ENCODE peak calls at places on chromosomes 13 and 19, in ten cellular contexts. I is PC-3, V is transverse colon, K is dorsolateral prefrontal cortex, B is AG04450, R is mammary epithelial cell, H is heart right ventricle, L is pancreas, Z is adrenal gland, E is breast epithelium. Q is an unnamed sample. For H3K27me3, the result is how much of the 10 kb centered on the place peaks cover.

GRCh38 chr13:50537029-50537428 is 306.5 kb downstream of the DLEU7 start:
- DNase-seq in I (no peak), V (no peak), K (no peak), B (no peak), R (peak), H (no peak), L (no peak), Z (no peak), E (no peak), Q (no peak)

GRCh38 chr13:98622926-98623325 is 46.0 kb upstream of the STK24 start:
- DNase-seq in I (no peak), V (no peak), K (no peak), B (no peak), R (no peak), H (no peak), L (no peak), Z (no peak), E (no peak), Q (peak)

GRCh38 chr13:34300559-34300958 is 482.6 kb downstream of the RFC3 start:
- DNase-seq in I (no peak), V (no peak), K (no peak), B (no peak), R (peak), H (no peak), L (no peak), Z (no peak), E (no peak), Q (no peak)

GRCh38 chr19:18412610-18413239 is 6.5 kb upstream of the SSBP4 start:
- DNase-seq in I (no peak), V (no peak), K (no peak), B (no peak), R (no peak), H (no peak), L (no peak), Z (no peak), E (no peak), Q (no peak)

GRCh38 chr19:7069904-7070226 is 362 bp downstream of the ZNF557 start:
- DNase-seq in I (no peak), V (no peak), K (no peak), B (no peak), R (no peak), H (no peak), L (no peak), Z (no peak), E (no peak), Q (no peak)

GRCh38 chr19:56133858-56134654 is 7.0 kb upstream of the ZNF444 start:
- DNase-seq in I (peak), V (no peak), K (no peak), B (no peak), R (peak), H (no peak), L (no peak), Z (no peak), E (no peak), Q (no peak)

GRCh38 chr13:42894765-42895181 is 97.3 kb downstream of the EPSTI1 start:
- DNase-seq in I (peak), V (no peak), K (no peak), B (no peak), R (peak), H (no peak), L (peak), Z (peak), E (no peak), Q (peak)

GRCh38 chr13:80214521-80214941 is 126.4 kb downstream of the SPRY2 start:
- DNase-seq in I (no peak), V (no peak), K (no peak), B (peak), R (no peak), H (no peak), L (no peak), Z (no peak), E (no peak), Q (no peak)

GRCh38 chr13:52455677-52456041 is 381 bp downstream of the CKAP2 start:
- DNase-seq in I (peak), V (peak), K (peak), B (peak), R (peak), H (peak), L (peak), Z (peak), E (peak), Q (peak)

GRCh38 chr19:10505583-10506229 is 2.5 kb upstream of the KEAP1 start:
- DNase-seq in I (peak), V (peak), K (peak), B (no peak), R (peak), H (peak), L (peak), Z (peak), E (peak), Q (peak)

GRCh38 chr13:40503966-40504591 is 162.4 kb downstream of the FOXO1 start:
- DNase-seq in I (peak), V (no peak), K (no peak), B (no peak), R (peak), H (no peak), L (no peak), Z (no peak), E (no peak), Q (peak)

GRCh38 chr19:13350761-13351160 is 155.5 kb downstream of the CACNA1A start:
- DNase-seq in I (no peak), V (no peak), K (no peak), B (no peak), R (no peak), H (no peak), L (no peak), Z (no peak), E (no peak), Q (no peak)

GRCh38 chr19:53980553-53981407 is 10.7 kb upstream of the CACNG6 start:
- DNase-seq in I (peak), V (no peak), K (peak), B (no peak), R (peak), H (no peak), L (no peak), Z (no peak), E (no peak), Q (peak)

GRCh38 chr19:39704181-39705044 is at the start of gene LGALS14:
- DNase-seq in I (no peak), V (no peak), K (no peak), B (no peak), R (no peak), H (no peak), L (no peak), Z (no peak), E (no peak), Q (no peak)

GRCh38 chr13:41013834-41014233 is 5.3 kb downstream of the ELF1 start:
- DNase-seq in I (no peak), V (no peak), K (no peak), B (no peak), R (no peak), H (no peak), L (no peak), Z (no peak), E (no peak), Q (no peak)

GRCh38 chr19:49362048-49362925 is at the start of gene TEAD2:
- DNase-seq in I (peak), V (peak), K (no peak), B (no peak), R (peak), H (peak), L (peak), Z (peak), E (no peak), Q (peak)

GRCh38 chr19:49364083-49364687 is 508 bp downstream of the DKKL1 start:
- DNase-seq in I (no peak), V (no peak), K (no peak), B (no peak), R (no peak), H (peak), L (peak), Z (no peak), E (no peak), Q (no peak)

GRCh38 chr19:49362926-49363264 is 679 bp upstream of the TEAD2 start:
- DNase-seq in I (no peak), V (peak), K (no peak), B (no peak), R (no peak), H (peak), L (peak), Z (peak), E (no peak), Q (peak)

GRCh38 chr19:49361438-49362047 is 673 bp downstream of the TEAD2 start:
- DNase-seq in I (peak), V (peak), K (no peak), B (peak), R (peak), H (peak), L (peak), Z (peak), E (peak), Q (peak)

GRCh38 chr19:49363265-49364082 is at the start of gene DKKL1:
- DNase-seq in I (peak), V (peak), K (no peak), B (peak), R (peak), H (peak), L (peak), Z (peak), E (peak), Q (peak)
- H3K4me3 ChIP-seq in I (peak), V (peak), K (no peak), B (peak), R (peak), H (peak), L (no peak), Z (peak), E (peak), Q (peak)

GRCh38 chr13:25571237-25571636 is 199.5 kb downstream of the ATP8A2 start:
- DNase-seq in I (no peak), V (no peak), K (no peak), B (no peak), R (no peak), H (no peak), L (no peak), Z (no peak), E (no peak), Q (no peak)
- TF ChIP-seq CTCF in I (peak), V (no peak), K (no peak), B (no peak), R (peak), H (no peak), L (no peak), Z (no peak), E (no peak), Q (peak)

GRCh38 chr19:41555752-41556151 is 20.2 kb upstream of the CEACAM21 start:
- DNase-seq in I (no peak), V (no peak), K (no peak), B (no peak), R (no peak), H (no peak), L (no peak), Z (no peak), E (no peak), Q (no peak)
- H3K27me3 ChIP-seq in I (half or more), V (half or more), K (under half), B (under half), R (under half), H (under half), L (under half), Z (under half), E (under half), Q (under half)

DNA sequence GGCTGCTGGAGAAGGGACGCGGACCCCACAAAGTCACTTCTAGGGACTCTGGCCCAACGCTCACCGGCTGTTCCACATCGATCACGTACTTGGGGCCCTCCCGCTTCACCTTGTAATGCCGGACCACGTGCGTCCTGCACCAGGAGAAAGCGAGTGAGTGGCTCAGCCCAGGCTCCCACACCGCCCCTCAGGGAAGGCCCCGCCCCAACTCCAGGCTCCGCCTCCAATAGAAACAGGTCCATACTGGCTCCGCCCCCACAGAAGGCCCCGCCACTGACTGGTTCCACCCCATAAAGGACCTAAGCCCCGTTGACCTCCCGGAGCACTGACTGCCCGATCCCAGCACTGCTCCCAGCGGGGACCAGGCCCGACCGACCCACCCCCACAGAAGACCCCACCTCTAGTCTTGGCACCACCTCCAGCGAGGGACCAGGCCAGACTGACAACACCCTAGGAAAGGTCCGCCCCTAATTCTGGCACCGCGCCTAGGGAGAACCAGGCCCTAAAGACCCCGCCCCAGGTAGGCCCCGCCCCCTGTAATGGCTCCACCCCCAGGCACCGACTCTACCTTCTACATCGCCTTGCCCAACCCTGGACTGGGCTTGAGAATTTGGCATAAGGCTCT is 11.3 kb downstream of the STAP2 start:
- DNase-seq in I (no peak), V (peak), K (peak), B (no peak), R (no peak), H (peak), L (peak), Z (peak), E (peak), Q (peak)
- H3K4me3 ChIP-seq in I (no peak), V (peak), K (peak), B (peak), R (no peak), H (peak), L (peak), Z (peak), E (peak), Q (peak)

Q was measured in brain microvascular endothelial cell.